ENCODE peak calls at places on chromosomes 5 and 9, in four cellular contexts. A, T, I and B are unnamed samples.

GRCh38 chr5:146877178-146877681 is 1.3 kb downstream of the PPP2R2B start:
- DNase-seq in A (no peak), T (no peak), I (no peak), B (no peak)

GRCh38 chr9:13383216-13383615 is 103.7 kb upstream of the MPDZ start:
- DNase-seq in T (no peak), A (no peak), I (no peak), B (no peak)

GRCh38 chr9:137763271-137763955 is 114.2 kb upstream of the CACNA1B start:
- DNase-seq in I (no peak), A (no peak), T (no peak), B (no peak)

GRCh38 chr5:104859437-104859836 is 1296.8 kb upstream of the NUDT12 start:
- DNase-seq in A (no peak), T (no peak), I (no peak), B (no peak)

GRCh38 chr9:73773896-73774295 is 622.2 kb downstream of the ANXA1 start:
- DNase-seq in A (no peak), I (no peak), T (no peak), B (no peak)

GRCh38 chr5:110548171-110548570 is 178.3 kb downstream of the TMEM232 start:
- DNase-seq in T (no peak), A (no peak), I (no peak), B (no peak)

GRCh38 chr9:13351768-13352386 is 72.4 kb upstream of the MPDZ start:
- DNase-seq in I (peak; percentile 24), A (peak; percentile 4), T (peak; percentile 23), B (peak; percentile 7)

GRCh38 chr5:127290019-127290945 is at the start of gene MEGF10:
- DNase-seq in I (peak; percentile 83), A (peak; percentile 19), T (peak; percentile 7), B (no peak)

GRCh38 chr9:108048406-108049025 is 558.9 kb upstream of the KLF4 start:
- DNase-seq in T (no peak), I (no peak), A (no peak), B (no peak)

GRCh38 chr9:14399736-14400657 is 86.1 kb upstream of the NFIB start:
- DNase-seq in A (no peak), I (no peak), T (no peak), B (no peak)

GRCh38 chr5:180142008-180142803 is 66.8 kb downstream of the RASGEF1C start:
- DNase-seq in A (no peak), T (no peak), I (no peak), B (no peak)

GRCh38 chr5:80128129-80128528 is 93.0 kb downstream of the THBS4 start:
- DNase-seq in I (peak; percentile 36), A (no peak), T (peak; percentile 67), B (no peak)

GRCh38 chr9:126380447-126380846 is 53.8 kb downstream of the MVB12B start:
- DNase-seq in I (no peak), T (no peak), A (no peak), B (no peak)

GRCh38 chr5:1255081-1255561 is 29.9 kb downstream of the SLC6A18 start:
- DNase-seq in I (no peak), T (no peak), A (no peak), B (no peak)

GRCh38 chr9:92158097-92158601 is 42.9 kb upstream of the SPTLC1 start:
- DNase-seq in I (no peak), T (no peak), A (no peak), B (no peak)

GRCh38 chr9:115012476-115012875 is 82.1 kb upstream of the TNFSF8 start:
- DNase-seq in A (no peak), T (no peak), I (no peak), B (no peak)

GRCh38 chr5:58452566-58453258 is 7.2 kb downstream of the PLK2 start:
- DNase-seq in I (no peak), A (no peak), T (no peak), B (no peak)

GRCh38 chr5:67294266-67294938 is 97.8 kb upstream of the CD180 start:
- DNase-seq in I (no peak), A (no peak), T (no peak), B (no peak)

GRCh38 chr5:59390074-59390659 is 503.4 kb downstream of the PDE4D start:
- DNase-seq in A (peak; percentile 11), T (peak; percentile 18), I (no peak), B (no peak)

GRCh38 chr9:131739192-131739961 is 499 bp downstream of the RAPGEF1 start:
- DNase-seq in A (peak; percentile 79), I (peak; percentile 88), T (no peak), B (no peak)

GRCh38 chr5:95930141-95930540 is 31.5 kb downstream of the ELL2 start:
- DNase-seq in T (no peak), I (no peak), A (no peak), B (no peak)

GRCh38 chr9:113446323-113446740 is 17.2 kb upstream of the RGS3 start:
- DNase-seq in A (peak; percentile 38), T (peak; percentile 47), I (peak; percentile 72), B (peak; percentile 31)

GRCh38 chr9:79335987-79336386 is 235.8 kb upstream of the TLE4 start:
- DNase-seq in I (no peak), T (no peak), A (no peak), B (no peak)

GRCh38 chr9:98873535-98874432 is 66.3 kb downstream of the GALNT12 start:
- DNase-seq in A (no peak), I (no peak), T (no peak), B (no peak)

GRCh38 chr5:73896668-73897067 is 270.7 kb downstream of the ARHGEF28 start:
- DNase-seq in I (no peak), T (no peak), A (no peak), B (no peak)

DNA sequence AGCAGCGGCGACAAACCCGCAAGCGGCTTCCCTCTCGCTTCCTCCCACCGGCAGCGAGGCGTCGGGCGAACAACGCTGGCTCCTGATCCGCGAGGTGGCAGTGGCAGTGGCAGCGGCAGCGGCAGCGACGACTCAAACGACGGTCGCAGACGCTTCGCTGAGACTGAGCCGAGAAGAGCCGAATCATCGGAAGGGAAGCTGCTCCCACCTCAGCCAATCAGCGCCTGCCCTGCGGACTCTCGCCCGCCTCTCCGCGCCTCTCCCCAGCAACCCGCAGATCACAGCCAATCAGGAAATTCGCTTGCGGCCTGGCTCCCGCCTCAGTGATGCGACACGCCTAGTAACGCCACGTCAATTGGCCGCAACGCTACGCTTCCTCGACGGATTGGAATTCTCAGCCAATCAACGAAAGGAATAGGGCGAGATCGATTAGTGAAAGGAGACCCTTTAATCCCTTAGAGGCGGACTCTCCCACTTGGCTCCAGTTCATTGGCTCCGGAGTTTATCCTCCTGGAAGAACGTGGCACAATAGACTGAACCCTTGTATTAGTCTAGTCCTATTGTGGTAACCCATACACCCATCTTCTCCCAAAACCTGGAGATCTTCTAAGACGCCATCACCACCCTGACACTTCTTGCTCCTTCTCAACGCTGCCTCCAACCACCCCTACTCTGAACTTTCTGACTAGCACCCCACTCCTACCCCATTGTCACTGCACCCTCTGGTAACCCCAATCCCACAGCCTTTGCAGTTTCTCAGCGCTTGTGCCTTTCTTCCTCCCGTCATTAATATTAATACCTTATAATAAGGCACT is at the start of gene VCP:
- DNase-seq in I (peak; percentile 96), A (peak; percentile 95), T (peak; percentile 98), B (peak; percentile 99)
- TF ChIP-seq REST in I (no peak), A (no peak), T (no peak), B (no peak)

GRCh38 chr9:127942152-127943010 is 4.7 kb upstream of the DPM2 start:
- DNase-seq in T (peak; percentile 43), I (peak; percentile 88), A (peak; percentile 67), B (no peak)
- TF ChIP-seq YY1 in T (no peak), I (no peak), A (no peak), B (no peak)

GRCh38 chr9:136373300-136374182 is at the start of gene CARD9:
- DNase-seq in T (peak; percentile 66), A (peak; percentile 68), I (peak; percentile 83), B (no peak)
- TF ChIP-seq RAD21 in T (no peak), A (no peak), I (no peak), B (no peak)

GRCh38 chr5:177468329-177469058 is 4.9 kb downstream of the DBN1 start:
- DNase-seq in A (no peak), I (no peak), T (peak; percentile 50), B (no peak)
- TF ChIP-seq REST in A (no peak), I (no peak), T (no peak), B (no peak)

DNA sequence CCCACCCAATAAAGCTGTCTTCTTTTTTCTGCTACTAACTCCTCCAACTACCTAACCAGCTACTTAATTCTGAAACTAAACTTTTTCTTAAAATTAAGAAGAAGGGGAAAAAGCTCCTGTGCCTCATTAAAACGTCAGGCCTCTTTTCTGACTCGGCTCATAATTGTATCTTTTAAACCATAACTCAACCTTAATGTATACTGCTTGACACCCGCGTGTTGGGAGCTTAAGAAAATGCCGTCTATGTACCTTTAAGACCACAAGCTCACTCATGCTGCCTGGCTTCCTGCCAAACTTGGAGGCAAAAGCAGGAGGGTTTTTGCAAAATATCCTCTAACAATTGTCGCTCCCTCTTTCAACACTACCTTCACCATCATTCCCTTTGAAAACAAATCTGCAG is 5.0 kb downstream of the EBF1 start:
- DNase-seq in A (peak; percentile 47), T (peak; percentile 8), I (peak; percentile 57), B (peak; percentile 26)
- TF ChIP-seq YY1 in A (no peak), T (no peak), I (no peak), B (no peak)

GRCh38 chr5:34499001-34499734 is 157.0 kb upstream of the RAI14 start:
- DNase-seq in I (no peak), T (no peak), A (no peak), B (no peak)
- TF ChIP-seq RAD21 in I (no peak), T (no peak), A (no peak), B (no peak)